ENCODE peak calls at places on chromosomes 5 and 9, in eight cellular contexts. One of them, this sample, is unnamed. For H3K9me3, the result is how much of the 10 kb centered on the place peaks cover.

GRCh38 chr9:122580360-122580759 is 2.8 kb downstream of the OR1L8 start:
- DNase-seq in left ventricle myocardium inferior: no peak
- DNase-seq in WERI-Rb-1: no peak
- DNase-seq in uterus: no peak
- DNase-seq in aorta: no peak
- DNase-seq in colonic mucosa: no peak
- DNase-seq in mucosa of descending colon: no peak
- DNase-seq in A549: peak
- DNase-seq in this sample: no peak

GRCh38 chr5:133472829-133473228 is 139.5 kb downstream of the FSTL4 start:
- DNase-seq in colonic mucosa: no peak
- DNase-seq in left ventricle myocardium inferior: no peak
- DNase-seq in aorta: no peak
- DNase-seq in mucosa of descending colon: no peak
- DNase-seq in A549: no peak
- DNase-seq in uterus: no peak
- DNase-seq in WERI-Rb-1: no peak
- DNase-seq in this sample: no peak

GRCh38 chr9:69816775-69817174 is 3.8 kb upstream of the CFAP95 start:
- DNase-seq in uterus: no peak
- DNase-seq in mucosa of descending colon: no peak
- DNase-seq in WERI-Rb-1: no peak
- DNase-seq in aorta: no peak
- DNase-seq in colonic mucosa: no peak
- DNase-seq in left ventricle myocardium inferior: no peak
- DNase-seq in A549: no peak
- DNase-seq in this sample: no peak

GRCh38 chr5:166532821-166533220 is 1758.6 kb upstream of the WWC1 start:
- DNase-seq in WERI-Rb-1: no peak
- DNase-seq in A549: no peak
- DNase-seq in uterus: no peak
- DNase-seq in mucosa of descending colon: no peak
- DNase-seq in colonic mucosa: no peak
- DNase-seq in aorta: no peak
- DNase-seq in left ventricle myocardium inferior: no peak
- DNase-seq in this sample: no peak

GRCh38 chr5:122933926-122934325 is 88.5 kb downstream of the SNX24 start:
- DNase-seq in WERI-Rb-1: no peak
- DNase-seq in left ventricle myocardium inferior: no peak
- DNase-seq in mucosa of descending colon: no peak
- DNase-seq in colonic mucosa: no peak
- DNase-seq in uterus: no peak
- DNase-seq in A549: no peak
- DNase-seq in aorta: no peak
- DNase-seq in this sample: no peak

GRCh38 chr5:170612256-170612656 is 108.4 kb downstream of the KCNIP1 start:
- DNase-seq in aorta: no peak
- DNase-seq in A549: no peak
- DNase-seq in left ventricle myocardium inferior: no peak
- DNase-seq in uterus: no peak
- DNase-seq in colonic mucosa: no peak
- DNase-seq in mucosa of descending colon: no peak
- DNase-seq in WERI-Rb-1: no peak
- DNase-seq in this sample: no peak

GRCh38 chr5:33601881-33602280 is 161.1 kb downstream of the TARS1 start:
- DNase-seq in WERI-Rb-1: no peak
- DNase-seq in aorta: no peak
- DNase-seq in A549: no peak
- DNase-seq in colonic mucosa: no peak
- DNase-seq in uterus: no peak
- DNase-seq in left ventricle myocardium inferior: no peak
- DNase-seq in mucosa of descending colon: no peak
- DNase-seq in this sample: no peak

GRCh38 chr5:99177796-99178195 is 249.0 kb upstream of the CHD1 start:
- DNase-seq in A549: no peak
- DNase-seq in WERI-Rb-1: no peak
- DNase-seq in mucosa of descending colon: no peak
- DNase-seq in left ventricle myocardium inferior: no peak
- DNase-seq in colonic mucosa: no peak
- DNase-seq in uterus: no peak
- DNase-seq in aorta: no peak
- DNase-seq in this sample: no peak

GRCh38 chr9:73916016-73916673 is 581.0 kb upstream of the RORB start:
- DNase-seq in colonic mucosa: no peak
- DNase-seq in aorta: no peak
- DNase-seq in uterus: no peak
- DNase-seq in A549: peak
- DNase-seq in mucosa of descending colon: no peak
- DNase-seq in left ventricle myocardium inferior: no peak
- DNase-seq in WERI-Rb-1: peak
- DNase-seq in this sample: no peak

GRCh38 chr5:164352695-164353094 is 847.3 kb downstream of the MAT2B start:
- DNase-seq in WERI-Rb-1: no peak
- DNase-seq in aorta: no peak
- DNase-seq in colonic mucosa: no peak
- DNase-seq in mucosa of descending colon: no peak
- DNase-seq in uterus: no peak
- DNase-seq in left ventricle myocardium inferior: no peak
- DNase-seq in A549: no peak
- DNase-seq in this sample: no peak

GRCh38 chr9:126154182-126154827 is 172.3 kb upstream of the MVB12B start:
- DNase-seq in mucosa of descending colon: no peak
- DNase-seq in aorta: no peak
- DNase-seq in uterus: no peak
- DNase-seq in left ventricle myocardium inferior: no peak
- DNase-seq in A549: no peak
- DNase-seq in WERI-Rb-1: no peak
- DNase-seq in colonic mucosa: no peak
- DNase-seq in this sample: peak

GRCh38 chr9:88535226-88535931 is 401 bp downstream of the NXNL2 start:
- DNase-seq in WERI-Rb-1: no peak
- DNase-seq in A549: peak
- DNase-seq in left ventricle myocardium inferior: no peak
- DNase-seq in aorta: no peak
- DNase-seq in mucosa of descending colon: no peak
- DNase-seq in uterus: no peak
- DNase-seq in colonic mucosa: peak
- DNase-seq in this sample: no peak
- H3K4me3 ChIP-seq in WERI-Rb-1: peak
- H3K4me3 ChIP-seq in A549: peak
- H3K4me3 ChIP-seq in left ventricle myocardium inferior: peak
- H3K4me3 ChIP-seq in aorta: peak
- H3K4me3 ChIP-seq in mucosa of descending colon: no peak
- H3K4me3 ChIP-seq in uterus: peak
- H3K4me3 ChIP-seq in colonic mucosa: peak
- H3K4me3 ChIP-seq in this sample: no peak

GRCh38 chr5:2291146-2291840 is 408.6 kb upstream of the IRX4 start:
- DNase-seq in aorta: no peak
- DNase-seq in A549: no peak
- DNase-seq in colonic mucosa: no peak
- DNase-seq in uterus: no peak
- DNase-seq in WERI-Rb-1: no peak
- DNase-seq in left ventricle myocardium inferior: no peak
- DNase-seq in mucosa of descending colon: no peak
- DNase-seq in this sample: no peak

GRCh38 chr5:2289380-2289779 is 406.7 kb upstream of the IRX4 start:
- DNase-seq in A549: no peak
- DNase-seq in WERI-Rb-1: no peak
- DNase-seq in colonic mucosa: no peak
- DNase-seq in aorta: no peak
- DNase-seq in uterus: no peak
- DNase-seq in mucosa of descending colon: no peak
- DNase-seq in left ventricle myocardium inferior: no peak
- DNase-seq in this sample: no peak

GRCh38 chr5:2288968-2289367 is 406.2 kb upstream of the IRX4 start:
- DNase-seq in left ventricle myocardium inferior: no peak
- DNase-seq in uterus: no peak
- DNase-seq in mucosa of descending colon: no peak
- DNase-seq in WERI-Rb-1: no peak
- DNase-seq in aorta: no peak
- DNase-seq in A549: no peak
- DNase-seq in colonic mucosa: no peak
- DNase-seq in this sample: no peak

GRCh38 chr5:2286250-2286649 is 403.5 kb upstream of the IRX4 start:
- DNase-seq in uterus: no peak
- DNase-seq in A549: no peak
- DNase-seq in WERI-Rb-1: no peak
- DNase-seq in left ventricle myocardium inferior: no peak
- DNase-seq in mucosa of descending colon: no peak
- DNase-seq in aorta: no peak
- DNase-seq in colonic mucosa: no peak
- DNase-seq in this sample: no peak

DNA sequence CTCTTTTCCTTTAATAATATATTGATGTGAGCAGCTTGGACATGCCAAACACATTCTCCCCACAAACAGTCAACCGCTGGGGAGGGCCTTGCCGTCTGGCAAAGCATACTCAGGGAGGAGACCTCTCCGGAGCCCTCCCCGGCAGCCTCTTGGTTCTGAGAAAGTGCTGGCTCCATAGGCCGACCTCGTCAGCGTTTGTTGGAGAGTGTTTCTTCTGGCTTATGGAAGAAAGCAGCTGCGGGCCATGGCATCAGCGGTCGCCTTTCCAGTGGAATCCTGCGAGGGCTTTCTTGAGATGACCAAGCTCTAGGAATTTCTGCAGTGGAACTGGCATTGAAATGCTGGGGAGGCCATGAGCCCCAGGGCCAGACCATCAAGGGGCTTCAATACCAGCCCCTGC is 405.7 kb upstream of the IRX4 start:
- DNase-seq in left ventricle myocardium inferior: no peak
- DNase-seq in mucosa of descending colon: no peak
- DNase-seq in A549: no peak
- DNase-seq in WERI-Rb-1: no peak
- DNase-seq in colonic mucosa: no peak
- DNase-seq in uterus: no peak
- DNase-seq in aorta: no peak
- DNase-seq in this sample: no peak
- H3K9me3 ChIP-seq in left ventricle myocardium inferior: under half
- H3K9me3 ChIP-seq in mucosa of descending colon: under half
- H3K9me3 ChIP-seq in A549: under half
- H3K9me3 ChIP-seq in WERI-Rb-1: under half
- H3K9me3 ChIP-seq in colonic mucosa: under half
- H3K9me3 ChIP-seq in uterus: under half
- H3K9me3 ChIP-seq in aorta: under half
- H3K9me3 ChIP-seq in this sample: under half

GRCh38 chr9:128190013-128190412 is 1.4 kb downstream of the CIZ1 start:
- DNase-seq in A549: no peak
- DNase-seq in colonic mucosa: no peak
- DNase-seq in uterus: no peak
- DNase-seq in mucosa of descending colon: no peak
- DNase-seq in left ventricle myocardium inferior: no peak
- DNase-seq in aorta: no peak
- DNase-seq in WERI-Rb-1: no peak
- DNase-seq in this sample: no peak

GRCh38 chr9:128191406-128192046 is at the start of gene CIZ1:
- DNase-seq in WERI-Rb-1: peak
- DNase-seq in aorta: peak
- DNase-seq in A549: peak
- DNase-seq in left ventricle myocardium inferior: peak
- DNase-seq in mucosa of descending colon: peak
- DNase-seq in colonic mucosa: peak
- DNase-seq in uterus: peak
- DNase-seq in this sample: peak

GRCh38 chr9:128188209-128188608 is 3.2 kb downstream of the CIZ1 start:
- DNase-seq in uterus: no peak
- DNase-seq in mucosa of descending colon: no peak
- DNase-seq in aorta: no peak
- DNase-seq in left ventricle myocardium inferior: no peak
- DNase-seq in A549: no peak
- DNase-seq in colonic mucosa: no peak
- DNase-seq in WERI-Rb-1: no peak
- DNase-seq in this sample: no peak

GRCh38 chr9:128192601-128193371 is 1.4 kb upstream of the CIZ1 start:
- DNase-seq in WERI-Rb-1: no peak
- DNase-seq in mucosa of descending colon: peak
- DNase-seq in aorta: peak
- DNase-seq in colonic mucosa: peak
- DNase-seq in A549: peak
- DNase-seq in left ventricle myocardium inferior: peak
- DNase-seq in uterus: peak
- DNase-seq in this sample: peak

DNA sequence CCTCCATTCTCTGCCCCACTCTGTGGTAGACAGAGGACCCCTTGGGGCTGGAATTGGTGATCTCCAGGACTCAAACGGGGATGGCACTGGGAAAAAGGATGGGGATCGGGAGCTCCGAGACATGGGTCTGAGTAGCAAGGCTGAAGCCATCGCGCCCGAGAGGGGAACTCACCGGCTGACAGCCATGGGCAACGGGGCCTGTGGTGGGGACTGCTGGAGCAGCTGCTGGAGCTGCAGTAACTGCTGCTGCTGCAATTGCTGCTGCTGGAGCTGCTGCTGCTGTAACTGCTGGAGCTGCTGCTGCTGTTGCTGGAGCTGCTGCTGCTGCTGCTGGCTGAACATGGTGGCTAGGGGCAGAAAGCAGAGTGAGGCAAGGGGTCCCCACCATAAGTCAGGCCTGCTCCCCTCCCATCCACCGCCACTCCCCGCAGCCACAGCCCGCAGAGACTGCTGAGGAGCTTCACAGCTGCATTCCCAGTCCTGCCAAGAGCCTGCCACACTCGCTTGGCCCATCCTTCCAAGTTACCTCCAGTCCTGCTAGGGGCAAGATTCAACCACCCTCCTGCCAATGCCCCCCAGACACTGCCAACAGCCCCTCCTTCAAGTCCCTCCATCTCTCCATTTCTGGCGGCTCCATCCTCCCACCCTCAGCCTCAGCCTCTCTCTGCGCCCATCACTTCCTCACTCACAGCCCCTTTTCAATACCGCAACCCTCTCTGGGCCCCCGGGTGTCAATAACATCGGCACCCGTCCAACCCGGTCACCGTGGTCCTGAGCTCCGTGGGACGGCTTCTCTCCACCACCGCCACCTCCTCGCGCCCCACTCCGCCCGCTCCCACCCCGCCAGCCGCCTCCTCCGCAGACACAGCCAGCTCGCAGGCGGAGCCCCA is 611 bp downstream of the CIZ1 start:
- DNase-seq in mucosa of descending colon: no peak
- DNase-seq in uterus: peak
- DNase-seq in A549: no peak
- DNase-seq in WERI-Rb-1: no peak
- DNase-seq in colonic mucosa: peak
- DNase-seq in aorta: no peak
- DNase-seq in left ventricle myocardium inferior: no peak
- DNase-seq in this sample: no peak
- H3K4me3 ChIP-seq in mucosa of descending colon: peak
- H3K4me3 ChIP-seq in uterus: peak
- H3K4me3 ChIP-seq in A549: peak
- H3K4me3 ChIP-seq in WERI-Rb-1: peak
- H3K4me3 ChIP-seq in colonic mucosa: peak
- H3K4me3 ChIP-seq in aorta: peak
- H3K4me3 ChIP-seq in left ventricle myocardium inferior: peak
- H3K4me3 ChIP-seq in this sample: peak

DNA sequence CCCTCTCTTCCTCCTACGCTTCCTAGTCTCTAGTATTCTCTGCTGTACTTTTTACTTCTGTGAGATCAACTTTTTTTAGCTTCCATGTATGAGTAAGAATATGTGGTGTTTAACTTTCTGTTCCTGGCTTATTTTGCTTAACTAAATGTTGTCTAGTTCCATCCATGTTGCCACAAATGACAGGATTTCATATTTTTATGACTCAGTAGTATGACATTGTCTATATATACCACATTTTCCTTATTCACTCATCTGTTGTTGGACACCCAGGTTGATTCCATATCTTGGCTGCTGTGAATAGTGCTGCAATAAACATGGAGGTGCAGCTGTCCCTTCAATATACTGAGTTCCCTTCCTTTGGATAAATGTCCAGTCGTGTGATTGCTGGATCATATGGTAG is 34.8 kb downstream of the FGD3 start:
- DNase-seq in aorta: no peak
- DNase-seq in mucosa of descending colon: no peak
- DNase-seq in colonic mucosa: no peak
- DNase-seq in uterus: no peak
- DNase-seq in left ventricle myocardium inferior: no peak
- DNase-seq in A549: no peak
- DNase-seq in WERI-Rb-1: no peak
- DNase-seq in this sample: no peak
- H3K9me3 ChIP-seq in aorta: under half
- H3K9me3 ChIP-seq in mucosa of descending colon: under half
- H3K9me3 ChIP-seq in colonic mucosa: under half
- H3K9me3 ChIP-seq in uterus: under half
- H3K9me3 ChIP-seq in left ventricle myocardium inferior: under half
- H3K9me3 ChIP-seq in A549: under half
- H3K9me3 ChIP-seq in WERI-Rb-1: under half
- H3K9me3 ChIP-seq in this sample: under half

This sample was measured in adrenal gland.